ENCODE peak calls at places on chromosomes 5 and 9, in eight cellular contexts. N, K, S, I, O, F, E and U are unnamed samples.

GRCh38 chr5:32690153-32690552 is 21.0 kb upstream of the NPR3 start:
- DNase-seq in N (no peak), K (no peak), S (no peak), I (no peak), O (peak), F (no peak), E (no peak), U (no peak)

GRCh38 chr5:119596046-119596445 is 33.3 kb upstream of the FAM170A start:
- DNase-seq in N (no peak), K (no peak), S (no peak), I (no peak), O (no peak), F (no peak), E (no peak), U (no peak)

GRCh38 chr9:128946945-128947422 is 419 bp downstream of the DOLK start:
- DNase-seq in N (peak), K (peak), S (no peak), I (peak), O (no peak), F (peak), E (no peak), U (peak)

GRCh38 chr5:1799110-1799601 is 481 bp downstream of the MRPL36 start:
- DNase-seq in N (peak), K (peak), S (peak), I (peak), O (peak), F (peak), E (no peak), U (no peak)

GRCh38 chr5:128305341-128305740 is 221.8 kb downstream of the SLC12A2 start:
- DNase-seq in N (no peak), K (no peak), S (no peak), I (no peak), O (no peak), F (no peak), E (no peak), U (no peak)

GRCh38 chr9:37669232-37669631 is 18.5 kb downstream of the FRMPD1 start:
- DNase-seq in N (peak), K (no peak), S (no peak), I (no peak), O (no peak), F (no peak), E (no peak), U (no peak)

GRCh38 chr5:35354751-35355150 is 124.5 kb upstream of the PRLR start:
- DNase-seq in N (peak), K (no peak), S (no peak), I (no peak), O (no peak), F (no peak), E (no peak), U (no peak)

GRCh38 chr9:121989010-121989409 is 104.1 kb downstream of the TTLL11 start:
- DNase-seq in N (no peak), K (peak), S (no peak), I (peak), O (no peak), F (no peak), E (no peak), U (no peak)

GRCh38 chr5:4630031-4630430 is 510.1 kb upstream of the ADAMTS16 start:
- DNase-seq in N (no peak), K (no peak), S (no peak), I (no peak), O (no peak), F (no peak), E (no peak), U (no peak)

GRCh38 chr5:1500411-1501091 is 23.2 kb downstream of the LPCAT1 start:
- DNase-seq in N (no peak), K (peak), S (no peak), I (no peak), O (no peak), F (no peak), E (peak), U (peak)

GRCh38 chr5:98524796-98525195 is 248.7 kb upstream of the RGMB start:
- DNase-seq in N (no peak), K (no peak), S (no peak), I (no peak), O (no peak), F (no peak), E (no peak), U (no peak)

GRCh38 chr5:177129206-177129605 is 4.4 kb upstream of the NSD1 start:
- DNase-seq in N (no peak), K (no peak), S (no peak), I (no peak), O (no peak), F (no peak), E (no peak), U (no peak)

GRCh38 chr5:96146675-96147074 is 185.0 kb upstream of the ELL2 start:
- DNase-seq in N (peak), K (peak), S (peak), I (peak), O (peak), F (peak), E (no peak), U (no peak)

GRCh38 chr5:168737066-168737465 is 157.9 kb upstream of the PANK3 start:
- DNase-seq in N (no peak), K (no peak), S (no peak), I (no peak), O (no peak), F (no peak), E (no peak), U (no peak)

GRCh38 chr9:19940808-19941207 is 152.0 kb upstream of the SLC24A2 start:
- DNase-seq in N (no peak), K (no peak), S (no peak), I (no peak), O (no peak), F (no peak), E (no peak), U (no peak)

GRCh38 chr9:81461196-81461595 is 228.2 kb downstream of the TLE1 start:
- DNase-seq in N (peak), K (peak), S (no peak), I (peak), O (no peak), F (no peak), E (no peak), U (no peak)

GRCh38 chr5:83924171-83924570 is 203.5 kb upstream of the HAPLN1 start:
- DNase-seq in N (peak), K (peak), S (no peak), I (peak), O (no peak), F (no peak), E (no peak), U (no peak)

GRCh38 chr5:10886497-10886896 is 125.5 kb upstream of the DAP start:
- DNase-seq in N (no peak), K (no peak), S (no peak), I (no peak), O (no peak), F (no peak), E (no peak), U (no peak)

GRCh38 chr5:62268239-62268638 is 37.8 kb upstream of the KIF2A start:
- DNase-seq in N (no peak), K (peak), S (no peak), I (no peak), O (no peak), F (no peak), E (no peak), U (no peak)

GRCh38 chr9:134972140-134972539 is 54.4 kb upstream of the FCN1 start:
- DNase-seq in N (no peak), K (no peak), S (no peak), I (no peak), O (no peak), F (no peak), E (peak), U (no peak)

GRCh38 chr9:109453210-109453842 is 44.8 kb downstream of the PTPN3 start:
- DNase-seq in N (peak), K (peak), S (no peak), I (peak), O (no peak), F (no peak), E (no peak), U (no peak)

GRCh38 chr9:123548749-123549545 is 192.9 kb downstream of the CRB2 start:
- DNase-seq in N (peak), K (peak), S (peak), I (no peak), O (no peak), F (no peak), E (no peak), U (no peak)

GRCh38 chr5:73180561-73180960 is 7.6 kb downstream of the TMEM174 start:
- DNase-seq in N (no peak), K (no peak), S (no peak), I (peak), O (no peak), F (no peak), E (no peak), U (no peak)

GRCh38 chr5:6705959-6706358 is 7.3 kb upstream of the TENT4A start:
- DNase-seq in N (no peak), K (no peak), S (no peak), I (no peak), O (no peak), F (no peak), E (no peak), U (no peak)

GRCh38 chr9:34125681-34126206 is 754 bp downstream of the DCAF12 start:
- DNase-seq in N (peak), K (peak), S (no peak), I (peak), O (no peak), F (peak), E (no peak), U (no peak)

GRCh38 chr5:158212915-158213314 is 354.0 kb upstream of the CLINT1 start:
- DNase-seq in N (no peak), K (no peak), S (no peak), I (no peak), O (no peak), F (no peak), E (no peak), U (no peak)

GRCh38 chr9:122262073-122262472 is 2.6 kb downstream of the RBM18 start:
- DNase-seq in N (no peak), K (no peak), S (no peak), I (no peak), O (no peak), F (no peak), E (no peak), U (no peak)

GRCh38 chr5:171342362-171343111 is 33.5 kb downstream of the TLX3 start:
- DNase-seq in N (peak), K (peak), S (peak), I (peak), O (peak), F (peak), E (no peak), U (no peak)

GRCh38 chr5:52838306-52839015 is 50.7 kb downstream of the ITGA1 start:
- DNase-seq in N (peak), K (no peak), S (no peak), I (peak), O (no peak), F (no peak), E (peak), U (no peak)

GRCh38 chr5:138438724-138439536 is at the start of gene REEP2:
- DNase-seq in N (peak), K (peak), S (peak), I (peak), O (peak), F (peak), E (peak), U (no peak)

GRCh38 chr9:116658265-116658664 is 28.8 kb upstream of the TRIM32 start:
- DNase-seq in N (no peak), K (no peak), S (no peak), I (no peak), O (no peak), F (no peak), E (no peak), U (no peak)

GRCh38 chr5:156581725-156582124 is 254.8 kb downstream of the SGCD start:
- DNase-seq in N (no peak), K (no peak), S (no peak), I (no peak), O (no peak), F (no peak), E (no peak), U (no peak)

GRCh38 chr9:134688231-134688630 is 46.6 kb downstream of the COL5A1 start:
- DNase-seq in N (no peak), K (no peak), S (no peak), I (no peak), O (no peak), F (no peak), E (no peak), U (no peak)

GRCh38 chr9:1042466-1042865 is 7.7 kb upstream of the DMRT2 start:
- DNase-seq in N (no peak), K (no peak), S (no peak), I (no peak), O (no peak), F (no peak), E (no peak), U (no peak)

GRCh38 chr9:83185517-83186192 is 122.7 kb upstream of the RASEF start:
- DNase-seq in N (no peak), K (no peak), S (no peak), I (no peak), O (no peak), F (no peak), E (no peak), U (no peak)

DNA sequence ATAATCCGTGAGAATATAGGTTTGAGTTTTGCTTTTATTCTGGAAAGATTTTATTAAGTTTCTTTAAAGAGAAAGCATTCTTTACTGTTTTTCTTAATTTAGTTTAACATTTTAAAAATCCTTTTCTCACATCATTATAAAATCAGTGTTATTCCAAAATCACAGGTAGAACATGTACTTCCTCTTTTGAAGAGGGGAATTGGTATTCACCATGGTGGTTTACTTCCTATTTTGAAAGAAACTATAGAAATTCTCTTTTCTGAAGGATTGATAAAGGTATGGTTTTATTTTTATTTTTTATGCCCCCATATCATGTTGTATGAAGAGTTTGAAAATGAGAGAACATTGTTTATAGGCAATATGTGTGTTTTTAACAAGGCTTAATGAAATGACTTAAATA is 43.0 kb downstream of the MTREX start:
- DNase-seq in N (no peak), K (no peak), S (no peak), I (no peak), O (no peak), F (no peak), E (no peak), U (no peak)
- TF ChIP-seq CTCF in N (no peak), K (no peak), S (no peak), I (no peak), O (no peak), F (no peak), E (no peak), U (no peak)

GRCh38 chr9:101791938-101792337 is 53.5 kb upstream of the GRIN3A start:
- DNase-seq in N (peak), K (peak), S (no peak), I (peak), O (peak), F (peak), E (no peak), U (no peak)
- TF ChIP-seq CTCF in N (no peak), K (peak), S (peak), I (peak), O (peak), F (peak), E (no peak), U (no peak)

DNA sequence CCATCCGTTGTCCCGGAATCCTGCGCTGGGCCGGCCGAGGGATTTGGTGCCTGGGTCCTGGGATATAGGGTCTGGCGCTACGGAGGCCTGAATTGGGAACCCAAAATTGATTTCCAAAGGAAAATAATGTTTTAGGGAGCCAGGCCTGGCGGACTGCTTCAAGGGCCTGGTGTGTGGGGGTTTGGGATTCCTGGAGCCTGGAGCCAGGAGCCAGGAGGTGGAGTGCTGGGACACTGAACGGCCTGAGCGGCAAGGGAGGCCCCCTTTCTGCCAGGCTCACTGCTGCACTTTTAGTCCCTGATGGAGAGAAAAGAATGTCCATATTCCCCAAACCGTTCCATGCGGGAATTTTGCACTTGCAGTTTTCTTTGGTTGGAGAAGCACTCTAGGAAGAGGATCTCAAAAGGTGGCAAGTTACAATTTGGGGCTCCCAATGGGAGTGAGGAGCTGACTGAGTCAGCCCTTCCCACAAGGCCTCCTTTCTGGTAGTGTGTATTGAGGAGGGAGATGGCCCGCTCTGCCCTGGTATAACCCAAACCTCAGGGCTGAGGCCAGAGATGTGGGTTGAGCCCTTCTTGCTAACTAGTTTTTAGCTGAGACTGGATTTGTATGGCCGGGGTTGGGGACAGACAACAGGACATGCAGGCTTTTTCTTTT is 2.2 kb downstream of the LMX1B start:
- DNase-seq in N (no peak), K (no peak), S (no peak), I (no peak), O (no peak), F (no peak), E (no peak), U (no peak)
- TF ChIP-seq CTCF in N (no peak), K (no peak), S (no peak), I (no peak), O (no peak), F (no peak), E (no peak), U (no peak)

GRCh38 chr9:15276328-15276969 is 30.6 kb downstream of the TTC39B start:
- DNase-seq in N (no peak), K (no peak), S (no peak), I (no peak), O (no peak), F (no peak), E (no peak), U (no peak)

GRCh38 chr9:15278839-15279238 is 28.2 kb downstream of the TTC39B start:
- DNase-seq in N (no peak), K (no peak), S (no peak), I (no peak), O (no peak), F (no peak), E (no peak), U (no peak)

GRCh38 chr9:15278290-15278689 is 28.7 kb downstream of the TTC39B start:
- DNase-seq in N (no peak), K (no peak), S (no peak), I (no peak), O (no peak), F (no peak), E (no peak), U (no peak)

GRCh38 chr9:15280647-15281046 is 26.4 kb downstream of the TTC39B start:
- DNase-seq in N (no peak), K (no peak), S (no peak), I (no peak), O (no peak), F (no peak), E (no peak), U (no peak)

DNA sequence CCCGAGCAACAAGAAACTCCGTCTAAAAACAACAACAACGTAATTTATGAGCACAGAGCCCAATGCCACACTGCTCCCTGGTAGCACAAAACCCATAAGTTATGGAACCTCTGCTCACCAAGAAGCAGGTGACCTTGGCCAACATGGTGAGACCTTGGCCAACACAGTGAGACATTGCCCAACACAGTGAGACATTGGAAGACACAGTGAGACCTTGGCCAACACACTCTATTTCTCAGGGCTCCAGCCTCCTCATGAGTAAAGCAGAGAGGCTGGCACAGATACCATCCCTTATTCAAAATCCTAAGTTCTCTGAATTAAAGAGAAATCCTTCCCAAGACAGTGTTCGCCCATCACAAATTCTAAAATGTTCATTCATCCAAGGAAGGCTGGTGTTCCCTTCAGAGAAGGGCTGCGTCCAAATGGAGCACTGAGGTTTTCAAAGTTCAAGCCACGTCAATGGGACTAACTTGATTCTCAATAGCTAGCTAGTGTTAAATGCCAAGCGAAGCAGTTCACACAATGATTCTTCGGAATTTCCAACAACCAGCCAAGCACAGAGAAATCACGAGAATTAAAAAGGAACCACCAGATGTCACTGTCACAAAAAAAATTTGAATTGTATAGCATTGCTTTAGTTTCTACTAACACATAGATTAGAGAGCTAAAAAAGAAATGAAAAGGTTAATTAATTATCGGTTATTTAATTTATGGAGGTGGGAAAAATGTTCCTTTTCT is 29.4 kb downstream of the TTC39B start:
- DNase-seq in N (peak), K (peak), S (no peak), I (peak), O (peak), F (peak), E (no peak), U (no peak)
- TF ChIP-seq CTCF in N (peak), K (peak), S (no peak), I (peak), O (peak), F (peak), E (peak), U (peak)

GRCh38 chr5:150214289-150214688 is 24.4 kb downstream of the SLC6A7 start:
- DNase-seq in N (peak), K (no peak), S (no peak), I (peak), O (no peak), F (no peak), E (peak), U (peak)
- TF ChIP-seq CTCF in N (peak), K (peak), S (no peak), I (peak), O (no peak), F (no peak), E (peak), U (no peak)

GRCh38 chr5:109688647-109688998 is 1.1 kb upstream of the MAN2A1 start:
- DNase-seq in N (no peak), K (peak), S (peak), I (peak), O (peak), F (peak), E (no peak), U (peak)
- TF ChIP-seq CTCF in N (peak), K (peak), S (no peak), I (peak), O (peak), F (peak), E (no peak), U (peak)

GRCh38 chr5:179140293-179140692 is 80.1 kb downstream of the ZNF354C start:
- DNase-seq in N (no peak), K (no peak), S (no peak), I (no peak), O (no peak), F (no peak), E (no peak), U (no peak)

GRCh38 chr5:179146277-179146676 is 86.1 kb downstream of the ZNF354C start:
- DNase-seq in N (no peak), K (no peak), S (no peak), I (no peak), O (no peak), F (no peak), E (no peak), U (no peak)

GRCh38 chr5:179141867-179142266 is 81.7 kb downstream of the ZNF354C start:
- DNase-seq in N (no peak), K (no peak), S (no peak), I (no peak), O (no peak), F (no peak), E (no peak), U (no peak)

GRCh38 chr5:179142434-179143198 is 82.4 kb downstream of the ZNF354C start:
- DNase-seq in N (peak), K (peak), S (no peak), I (peak), O (no peak), F (no peak), E (no peak), U (no peak)

DNA sequence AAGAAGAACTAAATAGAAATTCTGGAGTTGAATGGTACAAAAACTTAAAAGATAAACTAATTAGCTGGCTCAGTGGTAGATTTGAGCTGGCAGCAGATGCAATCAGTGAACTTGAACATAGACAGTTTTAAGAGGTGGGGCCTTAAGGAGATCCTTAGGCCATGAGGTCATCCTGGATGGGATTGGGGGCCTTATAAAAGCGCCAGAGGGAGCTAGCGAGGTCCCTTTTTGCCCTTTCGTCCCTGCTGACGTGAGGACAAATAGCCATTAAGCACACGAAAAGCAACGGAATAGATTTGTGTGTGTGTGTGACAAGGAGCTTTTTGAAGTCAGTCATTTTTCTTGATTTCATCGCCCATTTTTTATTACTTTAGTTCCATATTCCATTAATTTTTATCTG is 83.3 kb downstream of the ZNF354C start:
- DNase-seq in N (peak), K (peak), S (no peak), I (no peak), O (peak), F (no peak), E (no peak), U (no peak)
- TF ChIP-seq CTCF in N (peak), K (no peak), S (no peak), I (no peak), O (peak), F (no peak), E (no peak), U (no peak)